ENCODE peak calls at places on chromosomes 2 and 18, in four cellular contexts. One of them, this sample, is unnamed.
A peak's percentile ranks its signal among the peaks of the same experiment; 100 is the strongest.

GRCh38 chr2:159227467-159227866 is 59.0 kb downstream of the WDSUB1 start:
- DNase-seq in HepG2: no peak
- DNase-seq in WTC11: no peak
- DNase-seq in K562: no peak
- DNase-seq in this sample: no peak

GRCh38 chr2:21633531-21634310 is 510.0 kb downstream of the TDRD15 start:
- DNase-seq in HepG2: no peak
- DNase-seq in K562: no peak
- DNase-seq in WTC11: no peak
- DNase-seq in this sample: no peak

GRCh38 chr2:145652992-145653545 is 1133.2 kb upstream of the ZEB2 start:
- DNase-seq in HepG2: no peak
- DNase-seq in K562: no peak
- DNase-seq in WTC11: no peak
- DNase-seq in this sample: no peak

GRCh38 chr18:51668101-51668500 is 470.6 kb upstream of the MEX3C start:
- DNase-seq in HepG2: peak; percentile 41
- DNase-seq in K562: peak; percentile 45
- DNase-seq in WTC11: peak; percentile 76
- DNase-seq in this sample: peak; percentile 40

GRCh38 chr2:241507430-241508239 is 749 bp downstream of the STK25 start:
- DNase-seq in WTC11: peak; percentile 60
- DNase-seq in HepG2: peak; percentile 62
- DNase-seq in K562: peak; percentile 53
- DNase-seq in this sample: peak; percentile 81

GRCh38 chr18:68925268-68925667 is 127.4 kb downstream of the CCDC102B start:
- DNase-seq in WTC11: no peak
- DNase-seq in HepG2: peak; percentile 13
- DNase-seq in K562: no peak
- DNase-seq in this sample: no peak

GRCh38 chr2:122999258-122999657 is 1025.8 kb upstream of the CNTNAP5 start:
- DNase-seq in HepG2: no peak
- DNase-seq in K562: no peak
- DNase-seq in WTC11: no peak
- DNase-seq in this sample: no peak

GRCh38 chr2:119223521-119224390 is at the start of gene STEAP3:
- DNase-seq in HepG2: peak; percentile 74
- DNase-seq in K562: peak; percentile 98
- DNase-seq in WTC11: peak; percentile 82
- DNase-seq in this sample: peak; percentile 67

GRCh38 chr2:12715258-12715865 is 1.4 kb upstream of the TRIB2 start:
- DNase-seq in K562: no peak
- DNase-seq in HepG2: no peak
- DNase-seq in WTC11: no peak
- DNase-seq in this sample: no peak

GRCh38 chr2:43539991-43540860 is 55.6 kb downstream of the THADA start:
- DNase-seq in WTC11: no peak
- DNase-seq in HepG2: no peak
- DNase-seq in K562: no peak
- DNase-seq in this sample: peak; percentile 66

GRCh38 chr18:55997156-55997561 is 409.2 kb upstream of the TCF4 start:
- DNase-seq in HepG2: no peak
- DNase-seq in K562: no peak
- DNase-seq in WTC11: no peak
- DNase-seq in this sample: no peak

GRCh38 chr2:124810132-124810531 is 785.0 kb downstream of the CNTNAP5 start:
- DNase-seq in WTC11: peak; percentile 42
- DNase-seq in K562: no peak
- DNase-seq in HepG2: peak; percentile 60
- DNase-seq in this sample: no peak

GRCh38 chr2:2501454-2502108 is 170.5 kb upstream of the MYT1L start:
- DNase-seq in WTC11: no peak
- DNase-seq in K562: no peak
- DNase-seq in HepG2: peak; percentile 6
- DNase-seq in this sample: no peak

GRCh38 chr2:229920011-229920781 is 1.6 kb downstream of the TRIP12 start:
- DNase-seq in K562: peak; percentile 15
- DNase-seq in HepG2: peak; percentile 27
- DNase-seq in WTC11: no peak
- DNase-seq in this sample: no peak

GRCh38 chr2:234841321-234842015 is 110.3 kb upstream of the SH3BP4 start:
- DNase-seq in K562: no peak
- DNase-seq in HepG2: no peak
- DNase-seq in WTC11: no peak
- DNase-seq in this sample: no peak

GRCh38 chr2:234842753-234843152 is 109.1 kb upstream of the SH3BP4 start:
- DNase-seq in K562: no peak
- DNase-seq in HepG2: no peak
- DNase-seq in WTC11: no peak
- DNase-seq in this sample: no peak

GRCh38 chr2:234840336-234840735 is 111.5 kb upstream of the SH3BP4 start:
- DNase-seq in WTC11: peak; percentile 20
- DNase-seq in K562: no peak
- DNase-seq in HepG2: peak; percentile 69
- DNase-seq in this sample: peak; percentile 87

GRCh38 chr2:234836251-234836650 is 115.6 kb upstream of the SH3BP4 start:
- DNase-seq in HepG2: peak; percentile 66
- DNase-seq in WTC11: no peak
- DNase-seq in K562: no peak
- DNase-seq in this sample: no peak

GRCh38 chr2:234839285-234839684 is 112.5 kb upstream of the SH3BP4 start:
- DNase-seq in WTC11: no peak
- DNase-seq in HepG2: peak; percentile 64
- DNase-seq in K562: no peak
- DNase-seq in this sample: no peak
- TF ChIP-seq MAX in WTC11: no peak
- TF ChIP-seq MAX in HepG2: no peak
- TF ChIP-seq MAX in K562: no peak
- TF ChIP-seq MAX in this sample: no peak

DNA sequence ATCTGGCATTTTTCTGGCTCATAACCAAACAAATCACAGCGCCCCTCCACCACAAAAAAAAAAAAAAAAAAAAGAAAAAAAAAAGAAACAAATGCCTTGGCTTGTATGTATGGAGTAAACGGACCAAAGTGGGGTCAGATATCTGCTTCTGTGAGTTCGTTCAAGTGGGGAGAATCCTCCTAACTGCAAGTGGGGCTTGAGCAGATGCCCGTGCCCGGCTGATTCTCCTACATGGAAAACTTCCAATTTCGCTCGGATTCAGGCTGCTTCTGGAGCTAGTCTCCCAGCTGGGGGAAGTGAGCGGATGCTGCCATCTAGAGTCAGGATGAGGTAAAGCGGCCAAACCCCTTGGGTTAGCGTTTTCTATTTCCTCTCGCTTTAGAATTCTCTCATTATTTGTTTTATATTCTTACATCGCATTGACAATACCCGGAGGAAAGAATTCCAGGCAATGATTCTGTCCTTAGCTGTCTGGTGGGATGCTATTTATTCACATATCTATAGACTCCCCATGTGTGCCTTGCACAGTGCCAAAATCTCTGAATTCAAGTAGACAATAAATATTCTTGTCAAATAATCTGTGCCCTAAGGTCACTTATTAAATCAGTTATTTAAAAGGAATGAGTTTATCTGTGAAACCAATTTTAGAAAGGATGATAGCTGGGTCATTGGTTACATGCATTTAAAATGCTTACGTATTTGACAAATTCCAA is 95.4 kb downstream of the CD8B2 start:
- DNase-seq in WTC11: peak; percentile 75
- DNase-seq in K562: peak; percentile 40
- DNase-seq in HepG2: peak; percentile 79
- DNase-seq in this sample: peak; percentile 84
- TF ChIP-seq NR3C1 in WTC11: no peak
- TF ChIP-seq NR3C1 in K562: no peak
- TF ChIP-seq NR3C1 in HepG2: no peak
- TF ChIP-seq NR3C1 in this sample: no peak

DNA sequence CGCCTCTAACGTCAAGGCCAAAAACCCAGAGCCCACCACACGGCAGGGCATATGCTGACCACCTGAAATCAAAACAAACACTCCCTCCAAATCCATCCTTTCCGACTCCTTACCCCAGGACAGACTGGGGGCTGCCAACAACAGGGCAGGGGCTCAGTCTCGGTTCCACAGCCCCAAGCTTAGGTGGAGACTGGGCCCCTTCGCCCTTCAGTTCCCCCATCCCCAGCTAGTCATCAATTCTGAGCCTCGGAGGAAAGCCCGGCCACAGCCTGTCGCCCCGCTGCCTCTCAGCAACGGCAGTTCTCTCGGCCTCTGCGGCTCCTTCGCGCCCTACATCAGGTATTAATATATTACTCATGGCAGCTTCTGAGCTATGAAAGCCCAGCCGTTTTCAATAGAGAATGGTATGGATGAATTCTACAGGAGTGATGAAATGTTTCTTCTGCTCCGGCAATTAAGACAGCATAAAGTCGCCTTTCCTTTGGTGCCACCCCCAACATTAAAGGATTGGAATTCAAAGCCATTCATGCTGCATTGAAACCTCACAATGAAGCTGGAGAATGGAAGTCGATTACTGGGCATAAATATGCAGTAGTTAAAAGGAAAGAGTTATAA is 2.9 kb downstream of the HDAC4 start:
- DNase-seq in K562: no peak
- DNase-seq in HepG2: no peak
- DNase-seq in WTC11: no peak
- DNase-seq in this sample: no peak
- TF ChIP-seq MAX in K562: no peak
- TF ChIP-seq MAX in HepG2: no peak
- TF ChIP-seq MAX in WTC11: no peak
- TF ChIP-seq MAX in this sample: no peak

DNA sequence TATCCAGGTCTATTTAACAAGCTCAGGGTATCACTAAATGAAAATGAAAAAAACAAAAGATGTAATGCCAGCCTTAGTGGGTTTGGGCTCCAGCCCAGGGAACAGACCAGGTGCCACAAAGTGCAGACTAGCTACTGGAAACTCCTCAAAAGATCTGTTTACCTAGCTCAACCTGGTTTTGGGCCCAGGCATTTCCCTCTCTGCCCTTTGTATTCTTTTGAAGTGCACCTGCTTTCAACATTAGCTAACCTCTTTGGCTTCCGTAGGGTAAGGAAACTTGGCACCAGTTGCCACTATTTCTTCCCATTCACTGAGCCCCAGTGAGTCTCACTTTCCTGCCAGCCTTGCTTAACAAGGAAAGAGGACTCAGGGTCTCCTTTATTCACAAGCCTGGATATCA is 123.6 kb upstream of the CDCA7 start:
- DNase-seq in WTC11: no peak
- DNase-seq in K562: no peak
- DNase-seq in HepG2: peak; percentile 24
- DNase-seq in this sample: no peak
- TF ChIP-seq NR3C1 in WTC11: no peak
- TF ChIP-seq NR3C1 in K562: no peak
- TF ChIP-seq NR3C1 in HepG2: no peak
- TF ChIP-seq NR3C1 in this sample: no peak

GRCh38 chr2:215698566-215698965 is 262.7 kb upstream of the FN1 start:
- DNase-seq in HepG2: no peak
- DNase-seq in K562: no peak
- DNase-seq in WTC11: no peak
- DNase-seq in this sample: no peak
- TF ChIP-seq MAX in HepG2: no peak
- TF ChIP-seq MAX in K562: no peak
- TF ChIP-seq MAX in WTC11: no peak
- TF ChIP-seq MAX in this sample: no peak

DNA sequence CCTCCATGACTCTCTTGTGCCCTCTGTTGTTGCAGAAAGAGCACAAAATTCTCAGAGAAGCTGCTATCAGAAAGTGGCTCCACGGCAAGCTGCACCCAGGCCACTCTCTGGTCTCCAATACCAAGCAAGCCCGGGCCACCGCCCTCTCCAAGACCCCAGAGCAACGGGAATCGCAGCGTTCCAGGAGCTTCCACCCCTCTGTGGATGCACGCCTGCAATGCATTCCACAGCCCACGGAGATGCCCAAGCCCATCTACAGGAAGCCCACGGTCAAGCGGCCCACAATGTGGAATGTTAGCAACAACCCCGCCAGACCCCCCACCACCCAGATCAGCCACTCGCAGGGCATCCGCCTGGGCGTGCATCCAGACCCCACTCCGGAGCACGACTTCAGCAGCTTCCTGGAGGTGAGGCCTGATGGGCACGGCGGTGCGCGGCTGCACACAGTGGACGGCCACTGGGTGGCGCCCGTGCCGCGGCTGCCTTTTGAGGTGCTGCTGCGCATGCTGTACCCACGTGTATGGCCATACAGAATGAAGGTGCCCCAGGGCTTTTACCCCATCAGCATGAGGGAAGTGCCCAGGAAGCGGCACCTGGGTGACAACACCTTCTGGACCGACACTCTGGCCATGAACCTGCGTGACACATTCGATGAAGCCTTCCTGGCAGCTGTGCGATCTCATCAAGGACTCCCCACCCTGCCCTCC is 6.3 kb downstream of the ANKRD53 start:
- DNase-seq in WTC11: peak; percentile 85
- DNase-seq in K562: peak; percentile 70
- DNase-seq in HepG2: no peak
- DNase-seq in this sample: peak; percentile 67
- TF ChIP-seq NR3C1 in WTC11: no peak
- TF ChIP-seq NR3C1 in K562: no peak
- TF ChIP-seq NR3C1 in HepG2: no peak
- TF ChIP-seq NR3C1 in this sample: no peak

GRCh38 chr2:65980531-65980930 is 454.4 kb upstream of the MEIS1 start:
- DNase-seq in K562: no peak
- DNase-seq in HepG2: no peak
- DNase-seq in WTC11: no peak
- DNase-seq in this sample: no peak
- TF ChIP-seq MAX in K562: no peak
- TF ChIP-seq MAX in HepG2: no peak
- TF ChIP-seq MAX in WTC11: no peak
- TF ChIP-seq MAX in this sample: no peak

GRCh38 chr2:219120082-219120481 is 40.5 kb downstream of the NHEJ1 start:
- DNase-seq in HepG2: no peak
- DNase-seq in K562: no peak
- DNase-seq in WTC11: no peak
- DNase-seq in this sample: no peak

GRCh38 chr2:219112651-219113338 is 47.8 kb downstream of the NHEJ1 start:
- DNase-seq in HepG2: no peak
- DNase-seq in WTC11: no peak
- DNase-seq in K562: no peak
- DNase-seq in this sample: no peak

GRCh38 chr2:219118504-219118903 is 42.1 kb downstream of the NHEJ1 start:
- DNase-seq in K562: no peak
- DNase-seq in HepG2: no peak
- DNase-seq in WTC11: no peak
- DNase-seq in this sample: no peak

GRCh38 chr2:219119422-219120043 is 41.1 kb downstream of the NHEJ1 start:
- DNase-seq in HepG2: peak; percentile 62
- DNase-seq in WTC11: peak; percentile 81
- DNase-seq in K562: peak; percentile 50
- DNase-seq in this sample: peak; percentile 45

GRCh38 chr2:219116776-219117646 is 43.6 kb downstream of the NHEJ1 start:
- DNase-seq in WTC11: no peak
- DNase-seq in K562: no peak
- DNase-seq in HepG2: peak; percentile 88
- DNase-seq in this sample: no peak
- TF ChIP-seq NR3C1 in WTC11: no peak
- TF ChIP-seq NR3C1 in K562: no peak
- TF ChIP-seq NR3C1 in HepG2: no peak
- TF ChIP-seq NR3C1 in this sample: no peak

This sample was measured in A549.